ENCODE peak calls at places on chromosomes 16 and 17, in seven cellular contexts. One of them, this sample, is unnamed.

GRCh38 chr17:73683788-73684582 is 39.7 kb upstream of the SDK2 start:
- DNase-seq in IMR-90: no peak
- DNase-seq in OCI-LY7: no peak
- DNase-seq in brain microvascular endothelial cell: no peak
- DNase-seq in ascending aorta: no peak
- DNase-seq in A549: no peak
- DNase-seq in uterus: no peak
- DNase-seq in this sample: no peak

GRCh38 chr17:80859004-80859941 is 132.4 kb upstream of the CHMP6 start:
- DNase-seq in IMR-90: peak
- DNase-seq in OCI-LY7: no peak
- DNase-seq in brain microvascular endothelial cell: peak
- DNase-seq in ascending aorta: peak
- DNase-seq in A549: peak
- DNase-seq in uterus: peak
- DNase-seq in this sample: peak

GRCh38 chr16:19105891-19106624 is 7.7 kb upstream of the ITPRIPL2 start:
- DNase-seq in IMR-90: peak
- DNase-seq in OCI-LY7: no peak
- DNase-seq in brain microvascular endothelial cell: no peak
- DNase-seq in ascending aorta: no peak
- DNase-seq in A549: no peak
- DNase-seq in uterus: no peak
- DNase-seq in this sample: no peak

GRCh38 chr16:18829221-18829620 is 27.9 kb upstream of the ARL6IP1 start:
- DNase-seq in IMR-90: no peak
- DNase-seq in OCI-LY7: no peak
- DNase-seq in brain microvascular endothelial cell: no peak
- DNase-seq in ascending aorta: no peak
- DNase-seq in A549: no peak
- DNase-seq in uterus: no peak
- DNase-seq in this sample: no peak

GRCh38 chr16:680967-681745 is 946 bp downstream of the STUB1 start:
- DNase-seq in IMR-90: peak
- DNase-seq in OCI-LY7: peak
- DNase-seq in brain microvascular endothelial cell: no peak
- DNase-seq in ascending aorta: no peak
- DNase-seq in A549: peak
- DNase-seq in uterus: no peak
- DNase-seq in this sample: peak

GRCh38 chr17:66192378-66192687 is 400 bp upstream of the CEP112 start:
- DNase-seq in IMR-90: no peak
- DNase-seq in OCI-LY7: no peak
- DNase-seq in brain microvascular endothelial cell: no peak
- DNase-seq in ascending aorta: no peak
- DNase-seq in A549: no peak
- DNase-seq in uterus: no peak
- DNase-seq in this sample: no peak

GRCh38 chr17:35799942-35800341 is 4.5 kb upstream of the MMP28 start:
- DNase-seq in IMR-90: no peak
- DNase-seq in OCI-LY7: no peak
- DNase-seq in brain microvascular endothelial cell: no peak
- DNase-seq in ascending aorta: peak
- DNase-seq in A549: peak
- DNase-seq in uterus: peak
- DNase-seq in this sample: peak

GRCh38 chr17:29642171-29642611 is 19.5 kb upstream of the CORO6 start:
- DNase-seq in IMR-90: no peak
- DNase-seq in OCI-LY7: no peak
- DNase-seq in brain microvascular endothelial cell: no peak
- DNase-seq in ascending aorta: no peak
- DNase-seq in A549: no peak
- DNase-seq in uterus: no peak
- DNase-seq in this sample: no peak

GRCh38 chr17:4038076-4038475 is 73.8 kb upstream of the ATP2A3 start:
- DNase-seq in IMR-90: no peak
- DNase-seq in OCI-LY7: no peak
- DNase-seq in brain microvascular endothelial cell: no peak
- DNase-seq in ascending aorta: no peak
- DNase-seq in A549: no peak
- DNase-seq in uterus: no peak
- DNase-seq in this sample: no peak

GRCh38 chr16:90019543-90020259 is 445 bp upstream of the DBNDD1 start:
- DNase-seq in IMR-90: peak
- DNase-seq in OCI-LY7: peak
- DNase-seq in brain microvascular endothelial cell: peak
- DNase-seq in ascending aorta: no peak
- DNase-seq in A549: peak
- DNase-seq in uterus: no peak
- DNase-seq in this sample: peak

GRCh38 chr16:90020838-90021382 is 1.7 kb upstream of the DBNDD1 start:
- DNase-seq in IMR-90: peak
- DNase-seq in OCI-LY7: peak
- DNase-seq in brain microvascular endothelial cell: no peak
- DNase-seq in ascending aorta: no peak
- DNase-seq in A549: no peak
- DNase-seq in uterus: no peak
- DNase-seq in this sample: peak

GRCh38 chr16:90018297-90019200 is 707 bp downstream of the DBNDD1 start:
- DNase-seq in IMR-90: no peak
- DNase-seq in OCI-LY7: no peak
- DNase-seq in brain microvascular endothelial cell: no peak
- DNase-seq in ascending aorta: no peak
- DNase-seq in A549: peak
- DNase-seq in uterus: no peak
- DNase-seq in this sample: no peak

GRCh38 chr16:90019201-90019542 is at the start of gene DBNDD1:
- DNase-seq in IMR-90: no peak
- DNase-seq in OCI-LY7: no peak
- DNase-seq in brain microvascular endothelial cell: no peak
- DNase-seq in ascending aorta: no peak
- DNase-seq in A549: no peak
- DNase-seq in uterus: no peak
- DNase-seq in this sample: no peak

DNA sequence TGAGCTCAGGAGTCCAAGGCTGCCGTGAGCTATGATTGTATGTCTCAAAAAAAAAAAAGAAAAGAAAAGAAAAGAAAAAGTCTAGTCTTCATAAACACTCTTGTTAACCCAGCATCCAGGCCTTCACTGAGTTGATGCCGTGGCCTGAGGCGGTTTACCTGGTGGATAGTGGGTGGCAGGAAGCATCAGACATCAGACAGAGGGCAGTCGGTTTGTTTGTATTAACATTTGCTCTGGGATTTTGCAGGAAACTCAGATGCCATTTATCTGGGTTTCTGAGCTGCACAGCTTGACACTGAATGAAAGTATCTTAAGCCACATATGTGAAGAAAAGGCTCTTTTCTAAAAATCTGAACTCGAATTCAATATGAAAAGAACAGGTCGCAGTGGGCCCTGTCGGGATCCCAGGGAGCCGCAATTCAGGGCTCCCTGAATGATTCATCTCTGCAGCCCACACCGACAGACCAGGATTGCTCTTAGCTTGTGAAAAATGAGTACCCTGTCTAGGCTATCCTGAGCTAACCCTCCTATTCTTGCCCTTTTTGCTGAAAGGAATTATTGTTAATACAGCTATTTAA is 1.1 kb upstream of the DBNDD1 start:
- DNase-seq in IMR-90: peak
- DNase-seq in OCI-LY7: no peak
- DNase-seq in brain microvascular endothelial cell: no peak
- DNase-seq in ascending aorta: no peak
- DNase-seq in A549: no peak
- DNase-seq in uterus: no peak
- DNase-seq in this sample: no peak
- H3K4me3 ChIP-seq in IMR-90: no peak
- H3K4me3 ChIP-seq in OCI-LY7: no peak
- H3K4me3 ChIP-seq in brain microvascular endothelial cell: no peak
- H3K4me3 ChIP-seq in ascending aorta: peak
- H3K4me3 ChIP-seq in A549: peak
- H3K4me3 ChIP-seq in uterus: no peak
- H3K4me3 ChIP-seq in this sample: peak

DNA sequence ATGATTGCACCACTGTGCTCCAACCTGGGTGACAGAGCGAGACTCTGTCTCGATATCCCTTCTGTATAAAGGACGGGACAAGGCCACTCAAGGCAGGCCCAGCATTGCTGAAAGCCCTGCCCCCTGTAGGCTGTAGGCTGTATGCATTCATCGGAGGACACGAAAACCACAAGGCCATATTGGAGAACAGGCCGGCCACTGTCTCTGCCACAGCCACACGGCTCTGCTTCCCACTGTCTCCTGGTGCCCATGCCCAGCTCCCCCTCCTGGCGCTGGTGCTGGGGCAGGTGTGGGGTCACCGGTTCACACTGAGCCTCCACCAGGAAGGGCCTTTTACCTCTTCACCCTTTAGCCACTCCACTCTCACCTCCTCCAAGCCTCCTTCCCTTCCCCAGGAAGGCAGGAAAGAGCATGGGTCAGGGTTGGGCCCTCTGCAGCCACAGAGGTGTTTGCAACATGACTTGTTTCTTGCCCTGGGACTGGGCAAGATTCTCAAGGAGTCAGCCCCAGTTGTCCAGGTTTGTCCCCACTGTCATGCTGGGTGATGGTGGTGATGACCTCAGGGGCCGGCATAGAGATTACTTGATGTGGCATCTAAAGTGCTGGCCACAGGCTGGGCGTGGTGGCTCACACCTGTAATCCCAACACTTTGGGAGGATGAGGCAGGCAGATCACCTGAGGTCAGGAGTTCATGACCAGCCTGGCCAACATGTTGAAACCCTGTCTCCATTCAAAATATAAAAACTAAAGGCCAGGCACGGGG is 5.3 kb upstream of the NTN3 start:
- DNase-seq in IMR-90: no peak
- DNase-seq in OCI-LY7: peak
- DNase-seq in brain microvascular endothelial cell: no peak
- DNase-seq in ascending aorta: no peak
- DNase-seq in A549: peak
- DNase-seq in uterus: no peak
- DNase-seq in this sample: no peak
- TF ChIP-seq CTCF in IMR-90: peak
- TF ChIP-seq CTCF in OCI-LY7: peak
- TF ChIP-seq CTCF in brain microvascular endothelial cell: peak
- TF ChIP-seq CTCF in ascending aorta: no peak
- TF ChIP-seq CTCF in A549: no peak
- TF ChIP-seq CTCF in uterus: no peak
- TF ChIP-seq CTCF in this sample: peak

GRCh38 chr17:55266051-55266957 is 1.5 kb downstream of the HLF start:
- DNase-seq in IMR-90: no peak
- DNase-seq in OCI-LY7: no peak
- DNase-seq in brain microvascular endothelial cell: no peak
- DNase-seq in ascending aorta: no peak
- DNase-seq in A549: no peak
- DNase-seq in uterus: peak
- DNase-seq in this sample: peak
- H3K4me3 ChIP-seq in IMR-90: no peak
- H3K4me3 ChIP-seq in OCI-LY7: no peak
- H3K4me3 ChIP-seq in brain microvascular endothelial cell: no peak
- H3K4me3 ChIP-seq in ascending aorta: peak
- H3K4me3 ChIP-seq in A549: peak
- H3K4me3 ChIP-seq in uterus: peak
- H3K4me3 ChIP-seq in this sample: no peak

GRCh38 chr16:68367034-68367433 is 56.2 kb downstream of the PRMT7 start:
- DNase-seq in IMR-90: peak
- DNase-seq in OCI-LY7: peak
- DNase-seq in brain microvascular endothelial cell: peak
- DNase-seq in ascending aorta: no peak
- DNase-seq in A549: peak
- DNase-seq in uterus: no peak
- DNase-seq in this sample: peak
- TF ChIP-seq CTCF in IMR-90: peak
- TF ChIP-seq CTCF in OCI-LY7: peak
- TF ChIP-seq CTCF in brain microvascular endothelial cell: peak
- TF ChIP-seq CTCF in ascending aorta: peak
- TF ChIP-seq CTCF in A549: peak
- TF ChIP-seq CTCF in uterus: no peak
- TF ChIP-seq CTCF in this sample: peak

GRCh38 chr16:14608604-14609003 is 21.5 kb downstream of the PARN start:
- DNase-seq in IMR-90: no peak
- DNase-seq in OCI-LY7: peak
- DNase-seq in brain microvascular endothelial cell: no peak
- DNase-seq in ascending aorta: no peak
- DNase-seq in A549: no peak
- DNase-seq in uterus: no peak
- DNase-seq in this sample: no peak
- H3K4me3 ChIP-seq in IMR-90: no peak
- H3K4me3 ChIP-seq in OCI-LY7: peak
- H3K4me3 ChIP-seq in brain microvascular endothelial cell: no peak
- H3K4me3 ChIP-seq in ascending aorta: no peak
- H3K4me3 ChIP-seq in A549: no peak
- H3K4me3 ChIP-seq in uterus: no peak
- H3K4me3 ChIP-seq in this sample: no peak

DNA sequence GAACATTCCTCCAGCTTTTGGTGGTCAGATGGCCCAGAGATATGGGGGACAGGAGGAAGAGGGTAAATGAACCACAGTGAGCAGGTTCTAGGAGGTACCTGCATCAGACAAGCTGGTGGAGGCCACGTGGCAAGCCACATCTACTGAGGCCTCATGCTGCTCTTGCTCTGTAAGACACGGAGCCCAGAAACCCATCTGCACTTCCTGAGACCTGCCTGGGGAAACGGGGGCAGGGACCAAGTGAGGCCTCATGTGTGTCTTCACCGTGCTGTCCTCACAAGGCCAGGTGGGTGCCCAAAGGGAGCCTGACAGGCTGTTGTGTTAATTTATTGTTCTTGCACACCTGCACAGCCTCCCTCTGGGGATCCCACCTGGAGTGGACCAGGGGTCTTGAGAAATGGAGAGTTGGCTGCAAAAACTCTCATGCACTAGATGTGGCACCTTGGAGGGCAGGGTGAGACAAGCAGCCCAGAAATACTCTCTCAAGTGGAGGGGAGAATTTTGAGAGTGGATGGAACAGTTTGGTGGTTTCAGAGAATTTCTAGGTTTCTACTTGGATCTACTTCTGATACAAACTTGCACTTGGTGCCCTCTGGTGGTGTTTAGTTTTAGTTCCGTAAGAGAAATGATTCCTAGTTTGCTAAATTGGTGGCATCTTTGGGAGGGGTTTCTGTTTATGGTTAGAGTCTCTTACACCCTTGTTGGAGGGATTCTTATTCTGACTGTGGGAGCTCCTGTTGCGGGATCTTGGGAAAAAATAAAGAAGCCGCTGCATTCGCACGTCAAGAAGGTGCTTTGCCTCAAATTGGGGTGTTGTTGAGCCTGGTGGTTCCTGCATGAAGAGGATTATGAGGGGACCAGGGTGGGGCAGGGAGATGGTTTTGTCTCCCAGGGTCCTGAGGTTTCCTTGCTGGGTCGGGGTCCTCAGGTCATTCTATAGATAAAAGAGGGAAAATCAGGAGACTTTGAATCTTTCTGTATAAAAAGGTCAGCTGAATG is 47.5 kb downstream of the SLC6A2 start:
- DNase-seq in IMR-90: peak
- DNase-seq in OCI-LY7: peak
- DNase-seq in brain microvascular endothelial cell: peak
- DNase-seq in ascending aorta: no peak
- DNase-seq in A549: peak
- DNase-seq in uterus: no peak
- DNase-seq in this sample: peak
- TF ChIP-seq CTCF in IMR-90: peak
- TF ChIP-seq CTCF in OCI-LY7: peak
- TF ChIP-seq CTCF in brain microvascular endothelial cell: peak
- TF ChIP-seq CTCF in ascending aorta: peak
- TF ChIP-seq CTCF in A549: peak
- TF ChIP-seq CTCF in uterus: peak
- TF ChIP-seq CTCF in this sample: peak

This sample was measured in foreskin fibroblast.